ENCODE peak calls at places on chromosome 5, in ten cellular contexts. O is fibroblast of villous mesenchyme, H is lower leg skin, A is breast epithelium, Q is RWPE1, X is HFFc6, M is cardiac fibroblast, L is mucosa of descending colon, S is foreskin keratinocyte, J is tibial nerve. D is an unnamed sample.

GRCh38 chr5:36842087-36842486 is 34.5 kb upstream of the NIPBL start:
- DNase-seq in Q (no peak), H (no peak), M (no peak), L (no peak), O (no peak), A (no peak), J (no peak), S (no peak), X (no peak), D (no peak)

GRCh38 chr5:169499990-169500389 is 83.6 kb upstream of the SPDL1 start:
- DNase-seq in M (no peak), S (no peak), L (no peak), Q (no peak), O (no peak), A (no peak), J (no peak), H (no peak), X (no peak), D (no peak)

GRCh38 chr5:17239953-17240352 is 22.5 kb downstream of the BASP1 start:
- DNase-seq in L (no peak), H (no peak), A (no peak), O (no peak), X (no peak), Q (no peak), J (no peak), M (no peak), S (no peak), D (no peak)

GRCh38 chr5:168750926-168751325 is 171.8 kb upstream of the PANK3 start:
- DNase-seq in X (no peak), A (no peak), M (no peak), O (no peak), H (no peak), Q (no peak), S (no peak), J (no peak), L (no peak), D (no peak)

GRCh38 chr5:180988011-180988410 is 635 bp upstream of the BTNL3 start:
- DNase-seq in X (no peak), M (no peak), O (no peak), A (no peak), Q (no peak), J (no peak), L (no peak), S (no peak), H (no peak), D (no peak)

GRCh38 chr5:148974638-148975330 is 88.1 kb downstream of the SH3TC2 start:
- DNase-seq in X (no peak), S (peak), L (no peak), J (no peak), A (no peak), O (no peak), H (no peak), Q (peak), M (no peak), D (no peak)

GRCh38 chr5:78731884-78732283 is 83.3 kb upstream of the LHFPL2 start:
- DNase-seq in S (no peak), J (no peak), O (peak), Q (no peak), H (no peak), A (no peak), L (no peak), M (peak), X (peak), D (no peak)

GRCh38 chr5:172564187-172564586 is 76.9 kb upstream of the NEURL1B start:
- DNase-seq in H (no peak), J (no peak), S (no peak), Q (no peak), O (no peak), M (no peak), L (peak), A (no peak), X (no peak), D (no peak)

GRCh38 chr5:171579849-171580505 is 160.5 kb downstream of the FGF18 start:
- DNase-seq in S (no peak), X (no peak), Q (no peak), L (no peak), O (peak), M (no peak), J (no peak), A (no peak), H (no peak), D (no peak)

GRCh38 chr5:4584982-4585381 is 555.1 kb upstream of the ADAMTS16 start:
- DNase-seq in O (no peak), M (peak), L (no peak), A (no peak), H (peak), S (peak), Q (peak), J (peak), X (no peak), D (no peak)

GRCh38 chr5:178277866-178278265 is 45.3 kb upstream of the PHYKPL start:
- DNase-seq in M (no peak), A (no peak), L (no peak), O (no peak), S (no peak), X (no peak), H (no peak), Q (no peak), J (no peak), D (no peak)

GRCh38 chr5:69209607-69210006 is 20.2 kb downstream of the CENPH start:
- DNase-seq in H (no peak), Q (no peak), L (no peak), S (no peak), O (no peak), A (no peak), X (no peak), M (peak), J (no peak), D (no peak)

GRCh38 chr5:154801083-154801482 is 45.9 kb downstream of the LARP1 start:
- DNase-seq in L (no peak), H (no peak), Q (no peak), S (no peak), J (no peak), M (peak), X (peak), O (no peak), A (no peak), D (no peak)

GRCh38 chr5:148776780-148777179 is 49.6 kb upstream of the ADRB2 start:
- DNase-seq in J (no peak), A (peak), S (peak), M (peak), H (peak), O (no peak), L (no peak), X (peak), Q (peak), D (no peak)

GRCh38 chr5:115392611-115393010 is 96.2 kb upstream of the CCDC112 start:
- DNase-seq in A (no peak), O (peak), J (no peak), L (no peak), M (no peak), S (no peak), Q (no peak), H (no peak), X (peak), D (no peak)

GRCh38 chr5:159975462-159976019 is 33.4 kb upstream of the TTC1 start:
- DNase-seq in L (peak), J (no peak), M (peak), A (no peak), S (no peak), X (peak), H (no peak), O (peak), Q (peak), D (no peak)
- TF ChIP-seq CTCF in L (no peak), J (no peak), M (peak), A (no peak), S (peak), X (peak), H (no peak), O (peak), Q (no peak), D (no peak)

GRCh38 chr5:74935752-74936091 is 69.5 kb upstream of the FAM169A start:
- DNase-seq in O (no peak), X (no peak), M (no peak), J (no peak), H (no peak), A (no peak), L (no peak), Q (no peak), S (no peak), D (no peak)

GRCh38 chr5:74938250-74938649 is 72.1 kb upstream of the FAM169A start:
- DNase-seq in A (no peak), M (no peak), Q (no peak), X (peak), L (no peak), S (no peak), O (peak), H (no peak), J (no peak), D (no peak)

GRCh38 chr5:74940782-74941363 is 74.7 kb upstream of the FAM169A start:
- DNase-seq in S (no peak), X (no peak), M (no peak), H (no peak), O (no peak), L (no peak), A (no peak), J (no peak), Q (no peak), D (no peak)

GRCh38 chr5:74934949-74935751 is 69.0 kb upstream of the FAM169A start:
- DNase-seq in S (no peak), M (peak), O (peak), J (peak), A (no peak), X (peak), Q (no peak), H (no peak), L (no peak), D (no peak)
- TF ChIP-seq CTCF in S (peak), M (peak), O (peak), J (no peak), A (no peak), X (peak), Q (peak), H (no peak), L (no peak), D (peak)

GRCh38 chr5:142767178-142767577 is 3.0 kb upstream of the ARHGAP26 start:
- DNase-seq in H (no peak), Q (no peak), S (no peak), L (peak), O (no peak), A (no peak), X (no peak), J (no peak), M (no peak), D (no peak)

GRCh38 chr5:142769793-142770649 is at the start of gene ARHGAP26:
- DNase-seq in S (peak), X (peak), M (peak), Q (peak), L (peak), J (peak), A (peak), H (peak), O (peak), D (peak)

GRCh38 chr5:142770650-142771609 is 753 bp downstream of the ARHGAP26 start:
- DNase-seq in Q (peak), O (no peak), J (peak), S (peak), A (peak), X (peak), M (peak), L (peak), H (no peak), D (no peak)

GRCh38 chr5:142767925-142768324 is 2.3 kb upstream of the ARHGAP26 start:
- DNase-seq in X (no peak), O (no peak), H (no peak), L (no peak), A (no peak), S (no peak), J (no peak), Q (no peak), M (no peak), D (no peak)

GRCh38 chr5:142769251-142769792 is 855 bp upstream of the ARHGAP26 start:
- DNase-seq in J (no peak), L (peak), M (no peak), H (no peak), S (no peak), O (no peak), Q (no peak), X (no peak), A (no peak), D (no peak)
- TF ChIP-seq CTCF in J (no peak), L (no peak), M (peak), H (no peak), S (no peak), O (no peak), Q (no peak), X (peak), A (no peak), D (no peak)

GRCh38 chr5:77640577-77641396 is 2.3 kb upstream of the OTP start:
- DNase-seq in M (no peak), X (no peak), L (no peak), A (no peak), J (no peak), Q (no peak), S (no peak), H (no peak), O (no peak), D (no peak)
- TF ChIP-seq CTCF in M (no peak), X (no peak), L (no peak), A (no peak), J (no peak), Q (no peak), S (no peak), H (no peak), O (no peak), D (no peak)

DNA sequence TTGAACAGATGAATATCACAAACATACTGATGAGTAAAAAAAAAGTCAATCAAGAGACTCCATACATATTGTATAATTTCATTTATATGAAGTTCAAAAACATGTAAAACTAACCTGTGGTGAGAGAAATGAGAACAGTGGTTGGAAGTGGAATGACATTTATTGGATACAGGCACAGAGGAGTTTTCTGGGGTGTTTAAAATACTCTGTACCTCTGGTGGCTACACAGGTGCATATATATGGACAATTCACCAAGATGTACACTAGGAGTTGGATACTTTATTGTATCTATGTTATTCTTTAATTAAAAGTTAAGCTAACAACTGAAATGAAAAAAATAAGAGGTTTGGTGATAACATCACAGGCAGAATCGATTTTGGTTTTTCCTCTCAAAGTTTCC is 14.1 kb downstream of the FOXD1 start:
- DNase-seq in J (no peak), X (no peak), M (no peak), S (no peak), A (no peak), Q (no peak), L (no peak), O (no peak), H (no peak), D (no peak)
- TF ChIP-seq CTCF in J (no peak), X (peak), M (no peak), S (peak), A (no peak), Q (peak), L (no peak), O (no peak), H (no peak), D (no peak)

GRCh38 chr5:62786099-62786498 is 207.5 kb downstream of the LRRC70 start:
- DNase-seq in J (no peak), A (no peak), O (no peak), H (no peak), L (no peak), X (no peak), S (no peak), Q (no peak), M (no peak), D (no peak)

GRCh38 chr5:62785588-62785987 is 207.0 kb downstream of the LRRC70 start:
- DNase-seq in X (no peak), Q (no peak), J (no peak), L (no peak), H (no peak), A (no peak), O (no peak), S (no peak), M (no peak), D (no peak)

GRCh38 chr5:62795912-62796311 is 217.3 kb downstream of the LRRC70 start:
- DNase-seq in O (no peak), M (no peak), L (no peak), S (no peak), H (no peak), X (no peak), A (no peak), Q (no peak), J (no peak), D (no peak)

GRCh38 chr5:62790348-62790747 is 211.7 kb downstream of the LRRC70 start:
- DNase-seq in M (peak), Q (no peak), J (peak), O (peak), A (no peak), H (no peak), X (no peak), S (no peak), L (no peak), D (no peak)

GRCh38 chr5:62791059-62791458 is 212.4 kb downstream of the LRRC70 start:
- DNase-seq in S (no peak), M (peak), L (no peak), X (no peak), J (no peak), H (no peak), A (no peak), O (no peak), Q (no peak), D (no peak)
- TF ChIP-seq CTCF in S (peak), M (peak), L (no peak), X (peak), J (no peak), H (no peak), A (no peak), O (peak), Q (no peak), D (peak)

D was measured in D721Med.